ENCODE peak calls at places on chromosomes 5 and 9, in six cellular contexts. J is effector memory CD4-positive, alpha-beta T cell; Q is adipocyte; Y is tibial nerve; Z is upper lobe of right lung; T is HCT116. U is an unnamed sample.

GRCh38 chr5:108531367-108532211 is 149.7 kb upstream of the FBXL17 start:
- DNase-seq in J (no peak), Q (peak; percentile 24), Y (no peak), Z (no peak), T (no peak), U (no peak)

GRCh38 chr9:86778761-86779160 is 168.5 kb downstream of the GAS1 start:
- DNase-seq in J (no peak), Q (no peak), Y (no peak), Z (no peak), T (no peak), U (no peak)

GRCh38 chr5:148922606-148923005 is 96.2 kb downstream of the ADRB2 start:
- DNase-seq in J (no peak), Q (no peak), Y (no peak), Z (no peak), T (no peak), U (no peak)

GRCh38 chr5:149951138-149951749 is 6.7 kb upstream of the PDE6A start:
- DNase-seq in J (no peak), Q (no peak), Y (no peak), Z (no peak), T (no peak), U (no peak)

GRCh38 chr5:122458278-122458872 is 146.3 kb downstream of the SNCAIP start:
- DNase-seq in J (no peak), Q (peak; percentile 47), Y (no peak), Z (no peak), T (peak; percentile 21), U (no peak)

GRCh38 chr9:16830806-16831205 is 39.7 kb downstream of the BNC2 start:
- DNase-seq in J (no peak), Q (no peak), Y (no peak), Z (no peak), T (no peak), U (no peak)

GRCh38 chr5:109706065-109706464 is 16.3 kb downstream of the MAN2A1 start:
- DNase-seq in J (no peak), Q (no peak), Y (no peak), Z (no peak), T (no peak), U (no peak)

GRCh38 chr5:52743970-52744369 is 43.7 kb upstream of the ITGA1 start:
- DNase-seq in J (no peak), Q (peak; percentile 31), Y (no peak), Z (no peak), T (no peak), U (no peak)

GRCh38 chr5:132457371-132458225 is 33.0 kb downstream of the IRF1 start:
- DNase-seq in J (no peak), Q (peak; percentile 78), Y (peak; percentile 50), Z (peak; percentile 74), T (no peak), U (peak; percentile 55)

GRCh38 chr5:91706785-91707520 is 323.8 kb upstream of the ARRDC3 start:
- DNase-seq in J (no peak), Q (peak; percentile 88), Y (no peak), Z (no peak), T (no peak), U (no peak)

GRCh38 chr9:36748322-36748899 is 175.7 kb downstream of the MELK start:
- DNase-seq in J (no peak), Q (peak; percentile 68), Y (peak; percentile 9), Z (no peak), T (no peak), U (no peak)

GRCh38 chr5:128315671-128316070 is 222.4 kb downstream of the FBN2 start:
- DNase-seq in J (no peak), Q (no peak), Y (no peak), Z (no peak), T (no peak), U (no peak)

GRCh38 chr9:132372177-132373095 is 17.6 kb upstream of the SETX start:
- DNase-seq in J (no peak), Q (no peak), Y (peak; percentile 55), Z (peak; percentile 69), T (no peak), U (peak; percentile 60)

GRCh38 chr9:29208670-29209069 is 1635.4 kb upstream of the C9orf72 start:
- DNase-seq in J (no peak), Q (no peak), Y (no peak), Z (no peak), T (no peak), U (no peak)

GRCh38 chr5:17156463-17156862 is 61.0 kb upstream of the BASP1 start:
- DNase-seq in J (no peak), Q (no peak), Y (no peak), Z (no peak), T (no peak), U (no peak)

GRCh38 chr5:116507051-116507537 is 67.5 kb downstream of the SEMA6A start:
- DNase-seq in J (no peak), Q (peak; percentile 40), Y (no peak), Z (no peak), T (no peak), U (no peak)

GRCh38 chr5:168607946-168608345 is 28.8 kb upstream of the PANK3 start:
- DNase-seq in J (no peak), Q (no peak), Y (no peak), Z (no peak), T (no peak), U (no peak)

GRCh38 chr5:38420691-38421395 is 135.6 kb downstream of the LIFR start:
- DNase-seq in J (no peak), Q (peak; percentile 85), Y (peak; percentile 81), Z (no peak), T (peak; percentile 60), U (peak; percentile 48)

GRCh38 chr5:74639538-74640449 is 734 bp downstream of the ENC1 start:
- DNase-seq in J (no peak), Q (peak; percentile 76), Y (no peak), Z (peak; percentile 81), T (no peak), U (peak; percentile 39)

DNA sequence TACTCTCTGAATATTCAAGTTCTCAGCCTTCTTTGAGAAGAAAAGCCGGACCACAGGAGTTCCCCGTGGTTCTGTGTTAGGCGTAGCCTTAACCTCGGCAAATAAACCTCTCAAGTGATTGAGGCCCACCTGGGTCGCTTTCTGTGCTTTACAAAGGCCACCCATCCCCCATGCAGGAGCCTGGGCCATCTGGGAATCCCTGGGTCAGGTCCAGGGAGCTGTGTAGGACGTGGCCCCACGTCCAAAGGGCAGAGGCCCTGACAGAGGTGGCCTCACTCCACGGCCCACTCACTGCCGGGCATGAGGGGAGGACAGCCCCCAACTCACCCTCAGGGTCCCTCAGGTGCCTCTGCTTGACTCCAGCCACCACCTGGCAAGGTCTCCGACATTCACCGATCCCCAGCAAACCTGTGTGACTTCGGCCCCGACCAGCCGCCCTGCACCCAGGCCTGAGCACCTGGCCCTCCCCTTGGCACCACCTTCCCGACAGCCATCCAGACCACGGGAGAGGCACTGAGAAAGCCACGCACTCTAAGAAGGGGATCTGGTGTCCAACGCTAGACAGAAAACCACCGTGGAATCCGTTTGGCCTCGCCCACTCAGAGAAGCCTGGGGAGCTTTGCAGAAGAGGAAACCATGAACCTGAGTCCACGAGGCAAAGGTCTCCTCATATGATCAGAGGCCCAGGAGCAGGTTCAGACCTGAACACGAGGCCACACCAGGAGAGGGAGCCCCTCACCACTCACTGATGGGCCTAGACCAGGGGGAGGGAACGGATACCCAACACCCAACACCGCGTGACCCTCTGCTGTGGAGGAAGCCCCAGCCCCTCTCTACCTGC is 4.5 kb downstream of the SLC12A7 start:
- DNase-seq in J (no peak), Q (no peak), Y (no peak), Z (no peak), T (no peak), U (no peak)
- H3K4me1 ChIP-seq in J (peaks cover 69% of the 10 kb centered on the region), Q (peaks cover 41% of the 10 kb centered on the region), Y (peaks cover 27% of the 10 kb centered on the region), Z (peaks cover 72% of the 10 kb centered on the region), T (no peaks in the 10 kb centered on the region), U (peaks cover 5% of the 10 kb centered on the region)

GRCh38 chr9:121680236-121680635 is 28.8 kb downstream of the DAB2IP start:
- DNase-seq in J (no peak), Q (no peak), Y (no peak), Z (peak; percentile 32), T (no peak), U (no peak)

GRCh38 chr9:121681404-121681803 is 30.0 kb downstream of the DAB2IP start:
- DNase-seq in J (no peak), Q (no peak), Y (no peak), Z (peak; percentile 18), T (no peak), U (no peak)

GRCh38 chr9:121675969-121676822 is 24.8 kb downstream of the DAB2IP start:
- DNase-seq in J (no peak), Q (no peak), Y (no peak), Z (no peak), T (no peak), U (no peak)

GRCh38 chr9:121676916-121677315 is 25.5 kb downstream of the DAB2IP start:
- DNase-seq in J (no peak), Q (no peak), Y (no peak), Z (no peak), T (no peak), U (no peak)

DNA sequence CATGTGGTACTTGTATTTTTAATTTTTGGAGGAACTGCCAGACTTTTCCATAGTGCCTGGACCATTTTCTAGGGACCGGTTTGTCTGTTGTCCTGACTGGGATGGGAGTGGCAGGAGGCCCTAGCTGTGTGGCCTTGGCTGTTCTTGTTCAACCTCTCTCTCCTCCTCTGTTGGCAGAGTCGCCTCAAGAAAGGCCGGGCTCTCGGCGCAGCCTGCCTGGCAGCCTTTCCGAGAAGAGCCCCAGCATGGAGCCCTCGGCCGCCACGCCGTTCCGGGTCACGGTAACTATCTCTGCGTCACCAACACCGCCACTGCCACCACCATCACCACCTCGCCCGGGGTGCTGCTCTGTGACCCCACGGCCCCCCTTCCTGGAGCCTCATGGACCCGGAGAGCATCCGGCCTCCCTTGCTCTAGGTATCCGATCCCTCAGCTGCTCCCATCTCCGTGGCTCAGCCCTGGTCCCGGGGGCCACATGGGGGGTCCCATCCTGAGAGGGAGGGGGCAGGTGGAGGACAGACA is 27.1 kb downstream of the DAB2IP start:
- DNase-seq in J (no peak), Q (no peak), Y (no peak), Z (no peak), T (no peak), U (no peak)
- H3K36me3 ChIP-seq in J (no peaks in the 10 kb centered on the region), Q (no peaks in the 10 kb centered on the region), Y (no peaks in the 10 kb centered on the region), Z (peaks cover 5% of the 10 kb centered on the region), T (no peaks in the 10 kb centered on the region), U (no peaks in the 10 kb centered on the region)

GRCh38 chr5:30879887-30880286 is 313.6 kb upstream of the CDH6 start:
- DNase-seq in J (no peak), Q (no peak), Y (no peak), Z (no peak), T (no peak), U (no peak)

GRCh38 chr5:30878751-30879150 is 314.7 kb upstream of the CDH6 start:
- DNase-seq in J (no peak), Q (no peak), Y (no peak), Z (no peak), T (no peak), U (no peak)

GRCh38 chr5:30871191-30871590 is 322.3 kb upstream of the CDH6 start:
- DNase-seq in J (no peak), Q (no peak), Y (no peak), Z (no peak), T (no peak), U (no peak)

GRCh38 chr5:30874234-30875034 is 319.1 kb upstream of the CDH6 start:
- DNase-seq in J (no peak), Q (no peak), Y (no peak), Z (no peak), T (no peak), U (no peak)
- H3K4me1 ChIP-seq in J (no peaks in the 10 kb centered on the region), Q (no peaks in the 10 kb centered on the region), Y (no peaks in the 10 kb centered on the region), Z (no peaks in the 10 kb centered on the region), T (no peaks in the 10 kb centered on the region), U (no peaks in the 10 kb centered on the region)

DNA sequence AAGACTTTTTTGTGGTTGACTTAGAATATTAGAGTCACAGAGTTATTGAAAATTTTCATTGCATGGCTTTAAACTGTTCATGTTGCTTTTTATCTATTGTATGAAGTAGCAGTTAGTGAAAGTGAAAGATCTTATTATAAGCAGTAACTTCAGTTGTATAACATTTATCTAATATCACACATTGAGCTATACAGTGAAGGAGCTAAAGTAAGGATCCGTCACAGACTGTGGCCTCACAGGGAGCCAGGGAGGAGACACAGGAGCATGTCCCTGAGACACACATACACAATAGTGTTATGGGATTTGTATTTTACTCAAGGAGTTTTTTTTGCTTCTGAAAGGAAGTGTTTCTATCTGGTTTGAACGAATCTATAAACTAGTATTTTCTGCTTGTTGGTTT is 34.0 kb downstream of the LMNB1 start:
- DNase-seq in J (no peak), Q (no peak), Y (no peak), Z (no peak), T (no peak), U (no peak)
- H3K36me3 ChIP-seq in J (no peaks in the 10 kb centered on the region), Q (no peaks in the 10 kb centered on the region), Y (no peaks in the 10 kb centered on the region), Z (no peaks in the 10 kb centered on the region), T (peaks cover 32% of the 10 kb centered on the region), U (no peaks in the 10 kb centered on the region)